ENCODE peak calls at places on chromosomes 4 and X, in six cellular contexts. One of them, this sample, is unnamed. For H3K36me3 and H3K4me1, the result is how much of the 10 kb centered on the place peaks cover.

GRCh38 chr4:66991521-66991920 is 553.8 kb downstream of the CENPC start:
- DNase-seq in neural progenitor cell: no peak
- DNase-seq in SK-N-SH: no peak
- DNase-seq in K562: no peak
- DNase-seq in psoas muscle: no peak
- DNase-seq in colonic mucosa: no peak
- DNase-seq in this sample: no peak

GRCh38 chrX:39840141-39841126 is 257.3 kb downstream of the BCOR start:
- DNase-seq in K562: no peak
- DNase-seq in SK-N-SH: no peak
- DNase-seq in neural progenitor cell: no peak
- DNase-seq in colonic mucosa: no peak
- DNase-seq in psoas muscle: no peak
- DNase-seq in this sample: no peak

GRCh38 chr4:8238515-8239053 is 31.0 kb upstream of the HTRA3 start:
- DNase-seq in SK-N-SH: peak
- DNase-seq in K562: no peak
- DNase-seq in neural progenitor cell: peak
- DNase-seq in colonic mucosa: no peak
- DNase-seq in psoas muscle: no peak
- DNase-seq in this sample: no peak

GRCh38 chr4:62644372-62644771 is 1444.2 kb downstream of the ADGRL3 start:
- DNase-seq in SK-N-SH: no peak
- DNase-seq in neural progenitor cell: peak
- DNase-seq in colonic mucosa: no peak
- DNase-seq in K562: peak
- DNase-seq in psoas muscle: no peak
- DNase-seq in this sample: no peak

GRCh38 chr4:184861047-184861446 is 35.3 kb upstream of the ACSL1 start:
- DNase-seq in colonic mucosa: no peak
- DNase-seq in SK-N-SH: no peak
- DNase-seq in K562: no peak
- DNase-seq in neural progenitor cell: no peak
- DNase-seq in psoas muscle: no peak
- DNase-seq in this sample: no peak

GRCh38 chr4:183185018-183185417 is 86.0 kb downstream of the WWC2 start:
- DNase-seq in SK-N-SH: no peak
- DNase-seq in psoas muscle: no peak
- DNase-seq in neural progenitor cell: no peak
- DNase-seq in K562: peak
- DNase-seq in colonic mucosa: no peak
- DNase-seq in this sample: no peak

GRCh38 chr4:78612398-78613005 is 60.9 kb downstream of the ANXA3 start:
- DNase-seq in SK-N-SH: peak
- DNase-seq in colonic mucosa: peak
- DNase-seq in psoas muscle: no peak
- DNase-seq in neural progenitor cell: no peak
- DNase-seq in K562: peak
- DNase-seq in this sample: peak

GRCh38 chr4:848803-849477 is 23.0 kb upstream of the CPLX1 start:
- DNase-seq in neural progenitor cell: no peak
- DNase-seq in SK-N-SH: peak
- DNase-seq in colonic mucosa: no peak
- DNase-seq in K562: no peak
- DNase-seq in psoas muscle: peak
- DNase-seq in this sample: no peak

GRCh38 chr4:120770897-120771296 is 151.6 kb downstream of the PRDM5 start:
- DNase-seq in neural progenitor cell: no peak
- DNase-seq in SK-N-SH: no peak
- DNase-seq in K562: no peak
- DNase-seq in psoas muscle: no peak
- DNase-seq in colonic mucosa: no peak
- DNase-seq in this sample: no peak

GRCh38 chr4:142434519-142435224 is 411.4 kb downstream of the INPP4B start:
- DNase-seq in K562: no peak
- DNase-seq in neural progenitor cell: no peak
- DNase-seq in SK-N-SH: no peak
- DNase-seq in psoas muscle: no peak
- DNase-seq in colonic mucosa: no peak
- DNase-seq in this sample: no peak

GRCh38 chr4:163672751-163673150 is 178.3 kb downstream of the TMA16 start:
- DNase-seq in K562: no peak
- DNase-seq in SK-N-SH: peak
- DNase-seq in colonic mucosa: no peak
- DNase-seq in neural progenitor cell: no peak
- DNase-seq in psoas muscle: no peak
- DNase-seq in this sample: no peak

GRCh38 chr4:17153572-17153971 is 255.1 kb upstream of the LDB2 start:
- DNase-seq in colonic mucosa: no peak
- DNase-seq in psoas muscle: no peak
- DNase-seq in neural progenitor cell: no peak
- DNase-seq in K562: no peak
- DNase-seq in SK-N-SH: no peak
- DNase-seq in this sample: no peak

GRCh38 chrX:9862525-9862924 is 76.3 kb downstream of the SHROOM2 start:
- DNase-seq in psoas muscle: no peak
- DNase-seq in colonic mucosa: no peak
- DNase-seq in K562: no peak
- DNase-seq in neural progenitor cell: no peak
- DNase-seq in SK-N-SH: no peak
- DNase-seq in this sample: no peak

GRCh38 chrX:154485150-154486051 is 1.0 kb downstream of the UBL4A start:
- DNase-seq in SK-N-SH: no peak
- DNase-seq in colonic mucosa: peak
- DNase-seq in psoas muscle: no peak
- DNase-seq in K562: peak
- DNase-seq in neural progenitor cell: no peak
- DNase-seq in this sample: peak

GRCh38 chrX:153819398-153820083 is 10.8 kb downstream of the PDZD4 start:
- DNase-seq in colonic mucosa: no peak
- DNase-seq in neural progenitor cell: no peak
- DNase-seq in K562: no peak
- DNase-seq in psoas muscle: no peak
- DNase-seq in SK-N-SH: peak
- DNase-seq in this sample: no peak

DNA sequence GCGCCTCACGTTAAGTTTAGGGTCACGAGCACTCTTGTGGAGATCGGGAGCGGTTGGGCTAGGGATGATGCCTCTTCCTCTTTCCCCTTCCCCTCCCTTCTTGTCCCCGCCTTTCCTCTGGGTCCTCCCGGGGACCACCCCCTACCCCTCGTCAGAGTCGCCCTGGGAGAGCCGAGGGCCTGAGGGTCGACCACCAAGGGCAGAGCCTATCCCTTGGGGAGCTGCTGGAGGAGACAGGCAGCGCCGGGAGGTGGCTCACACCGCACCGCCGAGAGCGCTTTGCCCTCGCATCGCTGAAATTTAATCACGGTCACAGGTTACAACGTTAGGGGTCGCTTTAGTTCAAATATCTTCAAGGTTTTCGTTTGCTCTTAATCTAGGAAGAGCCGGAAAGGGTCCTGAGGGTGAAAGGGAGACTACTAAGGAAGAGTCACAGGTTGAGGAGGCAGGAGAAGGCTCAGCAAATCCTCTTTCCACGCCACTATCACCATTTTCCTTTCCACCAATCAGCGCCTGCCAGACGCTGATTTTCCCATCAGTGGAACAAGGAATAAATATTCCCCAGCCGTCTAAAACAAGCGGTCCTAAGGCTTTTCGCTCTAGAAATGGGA is 529 bp upstream of the SNCA start:
- DNase-seq in SK-N-SH: peak
- DNase-seq in K562: peak
- DNase-seq in psoas muscle: no peak
- DNase-seq in colonic mucosa: peak
- DNase-seq in neural progenitor cell: peak
- DNase-seq in this sample: peak
- TF ChIP-seq CTCF in SK-N-SH: peak
- TF ChIP-seq CTCF in K562: no peak
- TF ChIP-seq CTCF in psoas muscle: no peak
- TF ChIP-seq CTCF in colonic mucosa: no peak
- TF ChIP-seq CTCF in neural progenitor cell: peak
- TF ChIP-seq CTCF in this sample: no peak

GRCh38 chr4:140141196-140141845 is 12.7 kb downstream of the MAML3 start:
- DNase-seq in SK-N-SH: no peak
- DNase-seq in neural progenitor cell: no peak
- DNase-seq in colonic mucosa: no peak
- DNase-seq in K562: no peak
- DNase-seq in psoas muscle: no peak
- DNase-seq in this sample: no peak

GRCh38 chr4:140138428-140138827 is 15.6 kb downstream of the MAML3 start:
- DNase-seq in K562: no peak
- DNase-seq in neural progenitor cell: peak
- DNase-seq in psoas muscle: no peak
- DNase-seq in colonic mucosa: no peak
- DNase-seq in SK-N-SH: no peak
- DNase-seq in this sample: peak

GRCh38 chr4:140144050-140144449 is 9.9 kb downstream of the MAML3 start:
- DNase-seq in neural progenitor cell: no peak
- DNase-seq in psoas muscle: no peak
- DNase-seq in colonic mucosa: no peak
- DNase-seq in K562: no peak
- DNase-seq in SK-N-SH: no peak
- DNase-seq in this sample: no peak

GRCh38 chr4:140137654-140138053 is 16.3 kb downstream of the MAML3 start:
- DNase-seq in SK-N-SH: no peak
- DNase-seq in K562: no peak
- DNase-seq in colonic mucosa: no peak
- DNase-seq in neural progenitor cell: no peak
- DNase-seq in psoas muscle: no peak
- DNase-seq in this sample: no peak

GRCh38 chr4:140140566-140140965 is 13.4 kb downstream of the MAML3 start:
- DNase-seq in K562: no peak
- DNase-seq in colonic mucosa: no peak
- DNase-seq in SK-N-SH: no peak
- DNase-seq in neural progenitor cell: no peak
- DNase-seq in psoas muscle: no peak
- DNase-seq in this sample: no peak
- H3K36me3 ChIP-seq in K562: under half
- H3K36me3 ChIP-seq in colonic mucosa: under half
- H3K36me3 ChIP-seq in SK-N-SH: under half
- H3K36me3 ChIP-seq in neural progenitor cell: under half
- H3K36me3 ChIP-seq in psoas muscle: under half
- H3K36me3 ChIP-seq in this sample: under half

DNA sequence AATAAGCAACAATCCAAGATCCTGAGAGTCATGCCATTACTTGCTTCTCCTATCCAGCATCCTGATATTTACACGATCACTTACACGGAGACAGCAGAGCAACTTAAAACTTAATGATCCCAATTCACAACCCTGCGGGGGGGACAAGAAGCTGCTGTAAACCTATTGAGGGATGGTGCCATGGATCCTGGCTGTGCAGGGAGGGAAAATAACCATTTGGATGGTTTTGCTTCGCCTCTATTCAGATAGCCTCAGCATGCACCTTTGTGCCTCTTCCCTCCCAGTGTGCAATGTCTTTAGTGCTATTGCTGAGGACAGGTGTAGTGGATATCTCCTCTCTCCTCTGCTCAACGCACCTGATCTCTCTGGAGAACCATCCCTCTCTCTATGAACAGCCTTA is 89.7 kb upstream of the PPARGC1A start:
- DNase-seq in SK-N-SH: no peak
- DNase-seq in psoas muscle: no peak
- DNase-seq in colonic mucosa: no peak
- DNase-seq in neural progenitor cell: peak
- DNase-seq in K562: no peak
- DNase-seq in this sample: no peak
- H3K4me1 ChIP-seq in SK-N-SH: under half
- H3K4me1 ChIP-seq in psoas muscle: under half
- H3K4me1 ChIP-seq in colonic mucosa: under half
- H3K4me1 ChIP-seq in neural progenitor cell: under half
- H3K4me1 ChIP-seq in K562: under half
- H3K4me1 ChIP-seq in this sample: under half

DNA sequence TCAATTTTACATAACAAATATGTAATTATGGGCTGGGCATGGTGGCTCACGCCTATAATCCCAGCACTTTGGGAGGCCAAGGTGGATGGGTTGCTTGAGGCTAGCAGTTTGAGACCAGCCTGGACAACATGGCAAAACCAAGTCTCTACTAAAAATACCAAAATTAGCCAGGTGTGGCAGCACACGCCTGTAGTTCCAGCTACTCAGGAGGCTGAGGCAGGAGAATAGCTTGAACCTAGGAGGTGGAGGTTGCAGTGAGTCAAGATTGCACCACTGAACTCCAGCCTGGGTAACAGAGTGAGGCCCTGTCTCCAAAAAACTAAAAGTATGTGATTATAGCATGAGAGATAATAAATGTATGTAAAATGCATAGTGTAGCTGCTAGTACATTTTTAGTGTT is 229.0 kb downstream of the PPARGC1A start:
- DNase-seq in K562: no peak
- DNase-seq in neural progenitor cell: no peak
- DNase-seq in psoas muscle: no peak
- DNase-seq in SK-N-SH: no peak
- DNase-seq in colonic mucosa: no peak
- DNase-seq in this sample: no peak
- TF ChIP-seq CTCF in K562: no peak
- TF ChIP-seq CTCF in neural progenitor cell: peak
- TF ChIP-seq CTCF in psoas muscle: no peak
- TF ChIP-seq CTCF in SK-N-SH: peak
- TF ChIP-seq CTCF in colonic mucosa: no peak
- TF ChIP-seq CTCF in this sample: no peak

DNA sequence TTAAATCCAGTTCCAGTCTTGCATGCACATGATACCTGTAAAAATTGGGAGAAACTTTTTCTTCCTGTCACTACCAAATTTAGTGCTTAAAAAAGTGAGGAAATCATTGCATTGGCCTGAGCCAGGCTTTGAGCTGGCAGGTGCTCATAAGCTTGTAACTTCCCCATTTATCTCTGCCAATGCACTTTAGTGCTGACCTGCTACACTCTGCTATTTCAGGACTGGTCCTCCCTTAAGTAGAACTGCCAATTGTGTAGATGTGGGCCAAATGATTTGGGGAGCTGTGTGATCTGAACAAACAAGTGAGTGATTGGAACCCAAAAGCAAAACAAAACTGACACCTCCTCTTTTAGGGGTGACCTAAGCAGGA is 51.8 kb downstream of the ZNF827 start:
- DNase-seq in K562: no peak
- DNase-seq in colonic mucosa: no peak
- DNase-seq in psoas muscle: no peak
- DNase-seq in SK-N-SH: no peak
- DNase-seq in neural progenitor cell: no peak
- DNase-seq in this sample: no peak
- H3K36me3 ChIP-seq in K562: under half
- H3K36me3 ChIP-seq in colonic mucosa: under half
- H3K36me3 ChIP-seq in psoas muscle: under half
- H3K36me3 ChIP-seq in SK-N-SH: half or more
- H3K36me3 ChIP-seq in neural progenitor cell: under half
- H3K36me3 ChIP-seq in this sample: under half

This sample was measured in body of pancreas.